ENCODE peak calls at places on chromosomes 5 and 9, in four cellular contexts. One of them, this sample, is unnamed.

GRCh38 chr9:135960328-135961276 is 571 bp downstream of the UBAC1 start:
- DNase-seq in SK-N-SH: peak; percentile 80
- DNase-seq in fibroblast of lung: no peak
- DNase-seq in GM23248: peak; percentile 64
- DNase-seq in this sample: peak; percentile 95

GRCh38 chr9:128771094-128771721 is 519 bp downstream of the ZER1 start:
- DNase-seq in GM23248: peak; percentile 64
- DNase-seq in fibroblast of lung: peak; percentile 12
- DNase-seq in SK-N-SH: no peak
- DNase-seq in this sample: peak; percentile 72

GRCh38 chr5:98769256-98770157 is 4.0 kb upstream of the RGMB start:
- DNase-seq in fibroblast of lung: peak; percentile 76
- DNase-seq in SK-N-SH: peak; percentile 61
- DNase-seq in GM23248: peak; percentile 85
- DNase-seq in this sample: peak; percentile 92

GRCh38 chr5:59814563-59814872 is 79.0 kb downstream of the PDE4D start:
- DNase-seq in fibroblast of lung: no peak
- DNase-seq in GM23248: no peak
- DNase-seq in SK-N-SH: peak; percentile 56
- DNase-seq in this sample: no peak

GRCh38 chr5:139273572-139274264 is 19.8 kb upstream of the MATR3 start:
- DNase-seq in SK-N-SH: peak; percentile 97
- DNase-seq in GM23248: peak; percentile 93
- DNase-seq in fibroblast of lung: peak; percentile 86
- DNase-seq in this sample: peak; percentile 96

GRCh38 chr9:26904070-26904469 is 11.5 kb upstream of the CAAP1 start:
- DNase-seq in SK-N-SH: no peak
- DNase-seq in GM23248: no peak
- DNase-seq in fibroblast of lung: no peak
- DNase-seq in this sample: no peak

GRCh38 chr9:114119242-114120191 is 20.4 kb upstream of the KIF12 start:
- DNase-seq in GM23248: no peak
- DNase-seq in SK-N-SH: no peak
- DNase-seq in fibroblast of lung: no peak
- DNase-seq in this sample: peak; percentile 51

GRCh38 chr5:155263381-155263780 is 249.8 kb downstream of the KIF4B start:
- DNase-seq in fibroblast of lung: no peak
- DNase-seq in GM23248: no peak
- DNase-seq in SK-N-SH: no peak
- DNase-seq in this sample: no peak

GRCh38 chr5:175059687-175060194 is 335.4 kb downstream of the MSX2 start:
- DNase-seq in GM23248: peak; percentile 6
- DNase-seq in fibroblast of lung: peak; percentile 61
- DNase-seq in SK-N-SH: peak; percentile 67
- DNase-seq in this sample: no peak

GRCh38 chr5:168727547-168728120 is 148.5 kb upstream of the PANK3 start:
- DNase-seq in fibroblast of lung: no peak
- DNase-seq in GM23248: no peak
- DNase-seq in SK-N-SH: no peak
- DNase-seq in this sample: no peak

GRCh38 chr5:181191526-181192336 is 13.3 kb downstream of the TRIM7 start:
- DNase-seq in SK-N-SH: peak; percentile 95
- DNase-seq in fibroblast of lung: peak; percentile 96
- DNase-seq in GM23248: peak; percentile 98
- DNase-seq in this sample: peak; percentile 99

GRCh38 chr9:86176468-86176867 is 77.1 kb upstream of the GOLM1 start:
- DNase-seq in fibroblast of lung: no peak
- DNase-seq in SK-N-SH: peak; percentile 80
- DNase-seq in GM23248: no peak
- DNase-seq in this sample: peak; percentile 31

GRCh38 chr5:151238303-151238741 is 14.4 kb upstream of the CCDC69 start:
- DNase-seq in SK-N-SH: no peak
- DNase-seq in fibroblast of lung: no peak
- DNase-seq in GM23248: no peak
- DNase-seq in this sample: no peak

GRCh38 chr5:157165668-157166067 is 396 bp downstream of the GARIN3 start:
- DNase-seq in fibroblast of lung: no peak
- DNase-seq in SK-N-SH: no peak
- DNase-seq in GM23248: no peak
- DNase-seq in this sample: no peak

GRCh38 chr5:122757268-122757667 is 17.6 kb upstream of the SNX2 start:
- DNase-seq in GM23248: no peak
- DNase-seq in fibroblast of lung: no peak
- DNase-seq in SK-N-SH: no peak
- DNase-seq in this sample: no peak

GRCh38 chr5:160197341-160198147 is 31.8 kb upstream of the FABP6 start:
- DNase-seq in SK-N-SH: peak; percentile 58
- DNase-seq in GM23248: no peak
- DNase-seq in fibroblast of lung: peak; percentile 39
- DNase-seq in this sample: peak; percentile 79

GRCh38 chr5:96940586-96940985 is 4.7 kb downstream of the LNPEP start:
- DNase-seq in SK-N-SH: no peak
- DNase-seq in GM23248: peak; percentile 53
- DNase-seq in fibroblast of lung: peak; percentile 28
- DNase-seq in this sample: no peak

GRCh38 chr5:96943829-96944228 is 7.9 kb downstream of the LNPEP start:
- DNase-seq in fibroblast of lung: no peak
- DNase-seq in GM23248: peak; percentile 21
- DNase-seq in SK-N-SH: no peak
- DNase-seq in this sample: peak; percentile 64

GRCh38 chr5:96942078-96942477 is 6.2 kb downstream of the LNPEP start:
- DNase-seq in GM23248: no peak
- DNase-seq in fibroblast of lung: no peak
- DNase-seq in SK-N-SH: no peak
- DNase-seq in this sample: no peak

GRCh38 chr5:96942911-96943310 is 7.0 kb downstream of the LNPEP start:
- DNase-seq in SK-N-SH: no peak
- DNase-seq in fibroblast of lung: no peak
- DNase-seq in GM23248: peak; percentile 77
- DNase-seq in this sample: no peak

GRCh38 chr5:96946381-96946780 is 10.5 kb downstream of the LNPEP start:
- DNase-seq in fibroblast of lung: no peak
- DNase-seq in GM23248: peak; percentile 24
- DNase-seq in SK-N-SH: no peak
- DNase-seq in this sample: no peak
- H4K20me1 ChIP-seq in fibroblast of lung: no peaks in the 10 kb centered on the region
- H4K20me1 ChIP-seq in GM23248: peaks cover 5% of the 10 kb centered on the region
- H4K20me1 ChIP-seq in SK-N-SH: peaks cover 5% of the 10 kb centered on the region
- H4K20me1 ChIP-seq in this sample: peaks cover 14% of the 10 kb centered on the region

GRCh38 chr9:131495726-131496292 is 6.9 kb upstream of the POMT1 start:
- DNase-seq in SK-N-SH: no peak
- DNase-seq in fibroblast of lung: no peak
- DNase-seq in GM23248: no peak
- DNase-seq in this sample: no peak
- H4K20me1 ChIP-seq in SK-N-SH: peaks cover 4% of the 10 kb centered on the region
- H4K20me1 ChIP-seq in fibroblast of lung: no peaks in the 10 kb centered on the region
- H4K20me1 ChIP-seq in GM23248: no peaks in the 10 kb centered on the region
- H4K20me1 ChIP-seq in this sample: peaks cover 30% of the 10 kb centered on the region

GRCh38 chr9:98011122-98011521 is 28.0 kb downstream of the ANP32B start:
- DNase-seq in SK-N-SH: no peak
- DNase-seq in fibroblast of lung: no peak
- DNase-seq in GM23248: no peak
- DNase-seq in this sample: no peak

GRCh38 chr9:98008764-98009163 is 25.6 kb downstream of the ANP32B start:
- DNase-seq in GM23248: no peak
- DNase-seq in fibroblast of lung: no peak
- DNase-seq in SK-N-SH: no peak
- DNase-seq in this sample: no peak

GRCh38 chr9:98010450-98010849 is 27.3 kb downstream of the ANP32B start:
- DNase-seq in SK-N-SH: peak; percentile 21
- DNase-seq in GM23248: peak; percentile 69
- DNase-seq in fibroblast of lung: peak; percentile 29
- DNase-seq in this sample: no peak

GRCh38 chr9:98009926-98010325 is 26.8 kb downstream of the ANP32B start:
- DNase-seq in SK-N-SH: no peak
- DNase-seq in fibroblast of lung: peak; percentile 22
- DNase-seq in GM23248: no peak
- DNase-seq in this sample: no peak

GRCh38 chr9:98009437-98009836 is 26.3 kb downstream of the ANP32B start:
- DNase-seq in fibroblast of lung: no peak
- DNase-seq in GM23248: no peak
- DNase-seq in SK-N-SH: no peak
- DNase-seq in this sample: no peak
- H4K20me1 ChIP-seq in fibroblast of lung: no peaks in the 10 kb centered on the region
- H4K20me1 ChIP-seq in GM23248: no peaks in the 10 kb centered on the region
- H4K20me1 ChIP-seq in SK-N-SH: peaks cover 2% of the 10 kb centered on the region
- H4K20me1 ChIP-seq in this sample: peaks cover 6% of the 10 kb centered on the region

GRCh38 chr5:84872768-84873167 is 488.1 kb upstream of the EDIL3 start:
- DNase-seq in GM23248: no peak
- DNase-seq in SK-N-SH: no peak
- DNase-seq in fibroblast of lung: no peak
- DNase-seq in this sample: no peak
- H4K20me1 ChIP-seq in GM23248: no peaks in the 10 kb centered on the region
- H4K20me1 ChIP-seq in SK-N-SH: no peaks in the 10 kb centered on the region
- H4K20me1 ChIP-seq in fibroblast of lung: no peaks in the 10 kb centered on the region
- H4K20me1 ChIP-seq in this sample: no peaks in the 10 kb centered on the region

DNA sequence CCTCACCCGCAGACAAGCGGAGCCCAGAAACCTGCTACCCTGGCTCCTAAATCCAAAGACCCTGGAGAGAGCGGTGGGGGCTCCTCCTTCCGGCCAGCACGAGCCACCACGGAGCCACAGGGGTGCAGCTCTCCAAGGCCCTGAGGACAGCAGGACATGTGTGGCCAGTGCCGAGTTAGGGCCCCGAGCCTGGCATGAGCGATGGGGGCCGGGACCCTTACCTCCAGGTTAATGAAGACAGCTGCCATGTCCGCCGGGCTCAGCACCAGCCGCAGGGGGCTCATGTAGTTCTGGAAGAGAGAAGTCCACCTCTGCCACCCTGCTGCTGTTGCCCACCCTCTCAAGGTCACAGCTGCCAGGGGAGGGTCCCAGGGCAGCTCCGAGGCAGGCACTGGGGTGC is 68.9 kb upstream of the SARDH start:
- DNase-seq in fibroblast of lung: no peak
- DNase-seq in GM23248: no peak
- DNase-seq in SK-N-SH: no peak
- DNase-seq in this sample: no peak
- H4K20me1 ChIP-seq in fibroblast of lung: no peaks in the 10 kb centered on the region
- H4K20me1 ChIP-seq in GM23248: no peaks in the 10 kb centered on the region
- H4K20me1 ChIP-seq in SK-N-SH: peaks cover 3% of the 10 kb centered on the region
- H4K20me1 ChIP-seq in this sample: peaks cover 27% of the 10 kb centered on the region

DNA sequence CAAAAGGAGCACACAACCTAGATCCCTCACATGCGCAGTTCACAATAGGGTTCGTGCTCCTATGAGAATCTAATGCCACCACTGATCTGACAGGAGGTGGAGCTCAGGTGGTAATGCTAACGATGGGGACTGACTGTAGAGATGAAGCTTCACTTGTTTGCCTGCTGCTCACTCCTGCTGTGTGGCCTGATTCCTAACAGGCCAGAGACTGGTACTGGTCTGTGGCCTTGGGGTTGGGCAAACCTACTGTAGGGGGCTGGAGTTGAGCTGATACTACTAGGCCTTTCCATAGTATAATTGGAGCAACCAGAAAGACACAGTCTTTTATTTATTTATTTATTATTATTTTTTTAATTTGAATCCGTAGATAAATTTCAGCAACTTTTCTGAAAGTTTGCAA is 5.3 kb downstream of the LNPEP start:
- DNase-seq in GM23248: no peak
- DNase-seq in SK-N-SH: no peak
- DNase-seq in fibroblast of lung: no peak
- DNase-seq in this sample: no peak
- H4K20me1 ChIP-seq in GM23248: peaks cover 10% of the 10 kb centered on the region
- H4K20me1 ChIP-seq in SK-N-SH: peaks cover 10% of the 10 kb centered on the region
- H4K20me1 ChIP-seq in fibroblast of lung: no peaks in the 10 kb centered on the region
- H4K20me1 ChIP-seq in this sample: peaks cover 35% of the 10 kb centered on the region

DNA sequence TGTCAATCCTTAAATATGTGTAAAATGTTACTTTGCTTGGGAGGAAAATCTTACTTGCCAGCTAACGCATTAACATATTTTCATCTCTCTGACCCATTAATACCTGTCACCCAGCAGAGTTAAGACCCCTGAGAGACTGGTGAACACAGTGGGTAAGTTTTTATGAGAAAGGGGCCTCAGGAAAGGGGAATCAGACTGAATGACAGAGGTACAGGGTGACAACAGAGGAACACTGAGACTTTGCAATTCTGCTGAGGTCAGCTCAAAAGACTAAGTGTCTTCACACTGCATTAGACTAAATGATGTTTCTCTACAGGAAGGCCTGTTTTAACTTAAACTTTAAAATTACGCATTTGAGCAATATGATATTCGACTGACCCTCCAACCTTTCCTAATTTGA is 223.8 kb downstream of the EFNA5 start:
- DNase-seq in fibroblast of lung: no peak
- DNase-seq in SK-N-SH: no peak
- DNase-seq in GM23248: no peak
- DNase-seq in this sample: no peak
- H4K20me1 ChIP-seq in fibroblast of lung: no peaks in the 10 kb centered on the region
- H4K20me1 ChIP-seq in SK-N-SH: no peaks in the 10 kb centered on the region
- H4K20me1 ChIP-seq in GM23248: no peaks in the 10 kb centered on the region
- H4K20me1 ChIP-seq in this sample: no peaks in the 10 kb centered on the region

DNA sequence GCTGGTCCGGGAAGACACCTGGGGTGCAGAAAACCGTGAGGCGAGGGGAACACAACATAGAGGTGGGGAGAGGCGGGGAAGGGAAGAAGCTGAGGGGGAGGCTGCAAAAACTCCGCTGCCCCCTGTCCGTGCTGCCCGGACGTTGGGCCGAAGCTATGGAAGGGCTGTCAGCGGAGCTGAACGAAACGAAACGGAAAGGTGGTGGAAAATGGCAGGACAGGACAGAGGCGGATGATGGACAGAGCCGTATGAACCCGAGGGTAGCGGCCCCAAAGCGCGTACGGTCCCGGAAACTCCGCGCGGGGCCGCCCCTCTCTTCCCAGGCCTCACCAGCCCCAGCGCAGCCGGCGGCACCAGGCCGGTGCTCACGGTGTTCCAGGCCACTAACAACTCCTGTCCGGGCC is 272 bp downstream of the ANAPC2 start:
- DNase-seq in GM23248: no peak
- DNase-seq in fibroblast of lung: no peak
- DNase-seq in SK-N-SH: no peak
- DNase-seq in this sample: no peak
- H4K20me1 ChIP-seq in GM23248: no peaks in the 10 kb centered on the region
- H4K20me1 ChIP-seq in fibroblast of lung: no peaks in the 10 kb centered on the region
- H4K20me1 ChIP-seq in SK-N-SH: peaks cover 27% of the 10 kb centered on the region
- H4K20me1 ChIP-seq in this sample: peaks cover 26% of the 10 kb centered on the region

This sample was measured in osteoblast.